ENCODE peak calls at places on chromosomes 7 and 10, in eight cellular contexts. Q is effector memory CD4-positive, alpha-beta T cell; U is T-helper 2 cell; Y is GDM1; G is activated CD8-positive, alpha-beta memory T cell treated with anti-CD3 and anti-CD28 coated beads for 48 hours; V is M059J; K is kidney glomerular epithelial cell; R is left colon. E is an unnamed sample.

GRCh38 chr10:89163265-89163995 is 43.7 kb downstream of the CH25H start:
- DNase-seq in Q (peak), R (peak), Y (no peak), U (peak), K (no peak), V (peak), G (peak), E (peak)

GRCh38 chr10:130333185-130333584 is 197.0 kb downstream of the GLRX3 start:
- DNase-seq in V (no peak), K (no peak), R (no peak), G (no peak), Q (no peak), Y (no peak), U (peak), E (no peak)

GRCh38 chr10:47456096-47456485 is 27.8 kb downstream of the ANXA8 start:
- DNase-seq in G (no peak), V (no peak), R (no peak), Q (no peak), U (no peak), Y (no peak), K (no peak), E (no peak)

GRCh38 chr10:62048919-62049636 is 147.6 kb downstream of the ARID5B start:
- DNase-seq in V (peak), Q (peak), U (peak), R (peak), G (peak), Y (no peak), K (peak), E (peak)

GRCh38 chr10:28878236-28878970 is 201.1 kb downstream of the BAMBI start:
- DNase-seq in Q (no peak), U (peak), Y (no peak), G (no peak), K (no peak), R (no peak), V (no peak), E (no peak)

GRCh38 chr7:117110480-117111315 is 157.4 kb downstream of the ST7 start:
- DNase-seq in K (no peak), Q (no peak), V (no peak), U (peak), G (no peak), Y (peak), R (no peak), E (peak)

GRCh38 chr7:38846280-38846679 is 62.7 kb downstream of the VPS41 start:
- DNase-seq in R (no peak), G (no peak), U (no peak), Y (no peak), V (no peak), Q (no peak), K (peak), E (no peak)

GRCh38 chr7:142685877-142686508 is 63.3 kb upstream of the PRSS1 start:
- DNase-seq in V (no peak), R (no peak), Y (no peak), Q (no peak), G (no peak), U (no peak), K (no peak), E (no peak)

GRCh38 chr7:107993879-107994278 is 9.1 kb downstream of the LAMB1 start:
- DNase-seq in G (no peak), V (no peak), K (no peak), Y (no peak), R (peak), U (no peak), Q (no peak), E (no peak)

GRCh38 chr7:55288070-55288824 is 76.9 kb upstream of the LANCL2 start:
- DNase-seq in G (no peak), V (no peak), R (no peak), Q (no peak), Y (no peak), K (no peak), U (peak), E (no peak)

GRCh38 chr7:150799741-150800575 is at the start of gene TMEM176B:
- DNase-seq in R (peak), G (no peak), U (no peak), Y (no peak), Q (no peak), V (no peak), K (no peak), E (no peak)

GRCh38 chr7:139602143-139602722 is 78.7 kb downstream of the CLEC2L start:
- DNase-seq in G (no peak), R (no peak), V (peak), Q (no peak), U (peak), Y (no peak), K (peak), E (no peak)

GRCh38 chr7:25326466-25327156 is 98.3 kb upstream of the NPVF start:
- DNase-seq in R (no peak), Q (no peak), Y (no peak), U (no peak), K (no peak), V (no peak), G (no peak), E (no peak)

GRCh38 chr10:21626457-21627161 is 92.6 kb downstream of the MLLT10 start:
- DNase-seq in Y (no peak), Q (no peak), G (no peak), K (no peak), U (no peak), V (peak), R (no peak), E (no peak)

GRCh38 chr10:66148312-66148711 is 777.5 kb upstream of the LRRTM3 start:
- DNase-seq in V (no peak), Q (no peak), U (no peak), G (no peak), R (no peak), K (no peak), Y (no peak), E (no peak)

GRCh38 chr10:102627141-102627445 is 17.2 kb upstream of the TRIM8 start:
- DNase-seq in R (no peak), K (no peak), Q (no peak), V (no peak), G (no peak), U (no peak), Y (no peak), E (no peak)

GRCh38 chr7:95469187-95469586 is 16.6 kb upstream of the ASB4 start:
- DNase-seq in U (no peak), R (no peak), Y (no peak), Q (no peak), K (peak), G (no peak), V (no peak), E (no peak)

GRCh38 chr10:119761106-119761505 is 35.3 kb downstream of the INPP5F start:
- DNase-seq in Y (no peak), V (peak), R (no peak), U (no peak), G (no peak), Q (no peak), K (peak), E (no peak)

GRCh38 chr10:79066460-79067240 is 2.1 kb upstream of the ZMIZ1 start:
- DNase-seq in Y (peak), K (peak), V (peak), R (no peak), G (no peak), Q (no peak), U (peak), E (no peak)

GRCh38 chr10:101774589-101775272 is 1.2 kb downstream of the FGF8 start:
- DNase-seq in Y (no peak), U (no peak), G (no peak), Q (no peak), R (no peak), K (no peak), V (no peak), E (no peak)

GRCh38 chr10:51083280-51083986 is 9.1 kb downstream of the PRKG1 start:
- DNase-seq in R (no peak), Q (no peak), G (no peak), K (no peak), U (no peak), Y (no peak), V (peak), E (no peak)

GRCh38 chr10:102227050-102227449 is 951 bp downstream of the ELOVL3 start:
- DNase-seq in Y (no peak), U (no peak), Q (no peak), R (no peak), G (no peak), V (peak), K (no peak), E (no peak)

GRCh38 chr10:70078329-70078728 is 25.7 kb downstream of the MACROH2A2 start:
- DNase-seq in Y (no peak), V (no peak), G (no peak), U (no peak), K (no peak), Q (no peak), R (no peak), E (no peak)

GRCh38 chr10:12637649-12638048 is 288.3 kb downstream of the CAMK1D start:
- DNase-seq in Q (no peak), G (no peak), V (no peak), Y (no peak), R (no peak), K (no peak), U (no peak), E (no peak)

GRCh38 chr10:125812128-125812527 is 10.9 kb downstream of the UROS start:
- DNase-seq in U (no peak), K (no peak), V (peak), R (no peak), Q (no peak), Y (no peak), G (no peak), E (no peak)

GRCh38 chr10:23543696-23544095 is 104.8 kb downstream of the OTUD1 start:
- DNase-seq in Q (no peak), G (no peak), V (no peak), Y (no peak), K (peak), R (no peak), U (no peak), E (no peak)

GRCh38 chr7:116142374-116142773 is 68.0 kb upstream of the TES start:
- DNase-seq in Q (no peak), R (no peak), V (no peak), K (no peak), U (no peak), G (no peak), Y (no peak), E (no peak)

GRCh38 chr7:24882989-24883631 is 96.9 kb downstream of the OSBPL3 start:
- DNase-seq in K (no peak), Y (no peak), G (no peak), V (peak), Q (no peak), R (no peak), U (no peak), E (no peak)

GRCh38 chr7:94042381-94042780 is 38.2 kb upstream of the BET1 start:
- DNase-seq in R (no peak), U (no peak), G (no peak), Y (no peak), Q (no peak), V (no peak), K (no peak), E (no peak)

GRCh38 chr7:77696643-77697534 is 630 bp downstream of the RSBN1L start:
- DNase-seq in Y (no peak), U (peak), V (peak), R (peak), Q (peak), G (peak), K (peak), E (peak)

GRCh38 chr7:70539196-70539595 is 592.7 kb upstream of the GALNT17 start:
- DNase-seq in Y (no peak), V (no peak), G (no peak), K (no peak), Q (no peak), U (no peak), R (no peak), E (no peak)

GRCh38 chr10:110824660-110825059 is 47.1 kb upstream of the PDCD4 start:
- DNase-seq in U (no peak), G (no peak), Y (no peak), Q (no peak), K (no peak), V (no peak), R (no peak), E (no peak)

GRCh38 chr7:55130554-55131198 is 111.9 kb downstream of the EGFR start:
- DNase-seq in K (peak), V (peak), Y (no peak), Q (no peak), R (no peak), U (peak), G (no peak), E (no peak)

GRCh38 chr7:30403477-30403876 is 75.1 kb downstream of the NOD1 start:
- DNase-seq in V (no peak), R (peak), U (no peak), K (no peak), G (no peak), Q (no peak), Y (no peak), E (no peak)

GRCh38 chr10:92506336-92506735 is 67.6 kb downstream of the IDE start:
- DNase-seq in R (no peak), G (no peak), U (no peak), K (no peak), V (no peak), Q (no peak), Y (no peak), E (no peak)

GRCh38 chr7:157691521-157692155 is 354.8 kb downstream of the DNAJB6 start:
- DNase-seq in R (no peak), K (no peak), Q (no peak), U (no peak), V (no peak), Y (no peak), G (no peak), E (no peak)

GRCh38 chr10:60430017-60430416 is 40.3 kb upstream of the ANK3 start:
- DNase-seq in G (no peak), V (peak), U (no peak), Y (no peak), R (no peak), Q (no peak), K (peak), E (no peak)

GRCh38 chr10:122051609-122052385 is 62.8 kb downstream of the TACC2 start:
- DNase-seq in Q (no peak), K (peak), G (no peak), Y (no peak), V (peak), R (peak), U (no peak), E (no peak)

GRCh38 chr7:31815796-31816195 is 128.8 kb downstream of the PPP1R17 start:
- DNase-seq in G (no peak), Q (no peak), K (no peak), V (peak), R (no peak), Y (no peak), U (no peak), E (no peak)